ENCODE peak calls at places on chromosomes 12 and 14, in six cellular contexts. N is endodermal cell, W is SJSA1, H is retinal pigment epithelial cell, O is EL, L is RPMI7951. Y is an unnamed sample.
A peak's percentile ranks its signal among the peaks of the same experiment; 100 is the strongest.

GRCh38 chr12:73486256-73486655 is 1051.4 kb upstream of the ATXN7L3B start:
- DNase-seq in N (no peak), W (no peak), H (no peak), O (no peak), L (no peak), Y (no peak)

GRCh38 chr14:63547798-63548335 is 4.7 kb upstream of the PPP2R5E start:
- DNase-seq in N (no peak), W (no peak), H (no peak), O (no peak), L (no peak), Y (no peak)

GRCh38 chr12:89349814-89350213 is 2.5 kb downstream of the DUSP6 start:
- DNase-seq in N (peak; percentile 81), W (no peak), H (no peak), O (peak; percentile 66), L (peak; percentile 78), Y (no peak)

GRCh38 chr12:104695453-104696148 is 238.9 kb downstream of the CHST11 start:
- DNase-seq in N (peak; percentile 51), W (peak; percentile 77), H (no peak), O (peak; percentile 36), L (peak; percentile 89), Y (peak; percentile 27)

GRCh38 chr12:87439990-87440827 is 589.0 kb downstream of the C12orf50 start:
- DNase-seq in N (peak; percentile 38), W (no peak), H (peak; percentile 90), O (peak; percentile 74), L (peak; percentile 88), Y (no peak)

GRCh38 chr12:1779783-1780182 is 40.6 kb upstream of the LRTM2 start:
- DNase-seq in N (no peak), W (no peak), H (no peak), O (peak; percentile 76), L (peak; percentile 60), Y (no peak)

GRCh38 chr14:84453541-84453940 is 1076.4 kb upstream of the FLRT2 start:
- DNase-seq in N (no peak), W (no peak), H (no peak), O (no peak), L (no peak), Y (no peak)

GRCh38 chr12:54411398-54412241 is 7.4 kb downstream of the ITGA5 start:
- DNase-seq in N (peak; percentile 73), W (peak; percentile 91), H (peak; percentile 68), O (peak; percentile 99), L (peak; percentile 98), Y (peak; percentile 57)

GRCh38 chr12:67667276-67668073 is 18.9 kb downstream of the DYRK2 start:
- DNase-seq in N (no peak), W (no peak), H (no peak), O (no peak), L (peak; percentile 64), Y (no peak)

GRCh38 chr14:32150392-32150791 is 51.5 kb upstream of the RNU6-7 start:
- DNase-seq in N (no peak), W (no peak), H (no peak), O (no peak), L (no peak), Y (no peak)

GRCh38 chr14:66099931-66100330 is 386.2 kb upstream of the CCDC196 start:
- DNase-seq in N (no peak), W (no peak), H (no peak), O (no peak), L (no peak), Y (no peak)

GRCh38 chr12:121116318-121117225 is 16.1 kb upstream of the P2RX7 start:
- DNase-seq in N (no peak), W (no peak), H (no peak), O (no peak), L (no peak), Y (no peak)

GRCh38 chr12:58169826-58170225 is 228.5 kb downstream of the ATP23 start:
- DNase-seq in N (no peak), W (no peak), H (no peak), O (no peak), L (peak; percentile 7), Y (no peak)

GRCh38 chr14:77151918-77152588 is 10.5 kb upstream of the ZDHHC22 start:
- DNase-seq in N (no peak), W (no peak), H (no peak), O (peak; percentile 16), L (peak; percentile 30), Y (peak; percentile 65)

GRCh38 chr12:25872137-25872536 is 86.3 kb upstream of the RASSF8 start:
- DNase-seq in N (no peak), W (no peak), H (no peak), O (no peak), L (no peak), Y (no peak)

GRCh38 chr12:14884458-14884878 is 1.2 kb downstream of the MGP start:
- DNase-seq in N (no peak), W (peak; percentile 43), H (peak; percentile 76), O (peak; percentile 57), L (peak; percentile 86), Y (peak; percentile 85)

GRCh38 chr12:11861864-11862600 is 208.7 kb upstream of the BCL2L14 start:
- DNase-seq in N (peak; percentile 43), W (no peak), H (no peak), O (no peak), L (no peak), Y (no peak)

GRCh38 chr14:68440776-68441175 is 352.1 kb downstream of the ZFP36L1 start:
- DNase-seq in N (no peak), W (no peak), H (no peak), O (peak; percentile 47), L (no peak), Y (no peak)

GRCh38 chr12:16175893-16176292 is 101.6 kb downstream of the SLC15A5 start:
- DNase-seq in N (no peak), W (no peak), H (no peak), O (no peak), L (no peak), Y (no peak)

GRCh38 chr14:25150934-25151790 is 101.2 kb upstream of the STXBP6 start:
- DNase-seq in N (no peak), W (peak; percentile 10), H (no peak), O (peak; percentile 53), L (peak; percentile 88), Y (peak; percentile 55)

GRCh38 chr14:68695326-68695768 is 97.5 kb downstream of the ZFP36L1 start:
- DNase-seq in N (no peak), W (peak; percentile 80), H (peak; percentile 69), O (peak; percentile 100), L (peak; percentile 100), Y (no peak)

GRCh38 chr14:33781267-33781666 is 169.6 kb downstream of the EGLN3 start:
- DNase-seq in N (no peak), W (peak; percentile 29), H (no peak), O (peak; percentile 58), L (peak; percentile 79), Y (no peak)

GRCh38 chr12:109115758-109116610 is at the start of gene ACACB:
- DNase-seq in N (peak; percentile 61), W (no peak), H (peak; percentile 34), O (no peak), L (no peak), Y (no peak)

GRCh38 chr14:56189306-56189705 is 71.1 kb downstream of the PELI2 start:
- DNase-seq in N (no peak), W (peak; percentile 5), H (peak; percentile 86), O (peak; percentile 42), L (peak; percentile 66), Y (no peak)

Y was measured in OCI-LY7.